ENCODE peak calls at places on chromosomes 12 and 14, in six cellular contexts. N is EL, G is coronary artery, O is T-helper 1 cell, D is left ventricle myocardium inferior, J is cardiac muscle cell. W is an unnamed sample.

GRCh38 chr12:122355702-122356101 is 66.8 kb downstream of the CLIP1 start:
- DNase-seq in N (no peak), G (no peak), O (no peak), D (no peak), J (no peak), W (no peak)

GRCh38 chr14:23356662-23357061 is 4.0 kb upstream of the SLC22A17 start:
- DNase-seq in N (no peak), G (no peak), O (no peak), D (no peak), J (no peak), W (no peak)

GRCh38 chr12:80681786-80682185 is 25.6 kb upstream of the MYF6 start:
- DNase-seq in N (no peak), G (no peak), O (no peak), D (no peak), J (no peak), W (no peak)

GRCh38 chr12:111117017-111117416 is 196.6 kb upstream of the MYL2 start:
- DNase-seq in N (no peak), G (no peak), O (no peak), D (no peak), J (no peak), W (no peak)

GRCh38 chr12:26239508-26240328 is 44.3 kb downstream of the SSPN start:
- DNase-seq in N (peak; percentile 89), G (peak; percentile 84), O (no peak), D (peak; percentile 66), J (no peak), W (no peak)

GRCh38 chr12:22018860-22019259 is 27.2 kb upstream of the CMAS start:
- DNase-seq in N (peak; percentile 2), G (no peak), O (no peak), D (no peak), J (no peak), W (no peak)

GRCh38 chr14:61696753-61697318 is 1.5 kb downstream of the HIF1A start:
- DNase-seq in N (no peak), G (no peak), O (no peak), D (no peak), J (no peak), W (no peak)

GRCh38 chr14:70707138-70708038 is 65.7 kb downstream of the TTC9 start:
- DNase-seq in N (peak; percentile 80), G (no peak), O (no peak), D (no peak), J (no peak), W (no peak)

GRCh38 chr14:65704850-65705249 is 292.3 kb downstream of the FUT8 start:
- DNase-seq in N (no peak), G (no peak), O (no peak), D (no peak), J (peak; percentile 13), W (no peak)